ENCODE peak calls at places on chromosomes 4 and X, in four cellular contexts. H is HepG2, O is HCT116, E is K562. B is an unnamed sample.

GRCh38 chr4:16794816-16795445 is 103.5 kb downstream of the LDB2 start:
- DNase-seq in H (peak; percentile 63), O (peak; percentile 34), E (peak; percentile 58), B (no peak)

GRCh38 chr4:131344761-131345160 is 1804.3 kb upstream of the PCDH10 start:
- DNase-seq in H (no peak), O (no peak), E (no peak), B (no peak)

GRCh38 chrX:70033348-70033747 is 16.4 kb downstream of the AWAT2 start:
- DNase-seq in H (peak; percentile 3), O (peak; percentile 12), E (peak; percentile 48), B (no peak)

GRCh38 chrX:134423606-134424005 is 36.4 kb upstream of the HPRT1 start:
- DNase-seq in H (peak; percentile 3), O (no peak), E (peak; percentile 10), B (no peak)

GRCh38 chrX:49211074-49211473 is 11.1 kb upstream of the SYP start:
- DNase-seq in H (no peak), O (no peak), E (no peak), B (no peak)

GRCh38 chr4:68368566-68369473 is 18.9 kb upstream of the YTHDC1 start:
- DNase-seq in H (no peak), O (no peak), E (no peak), B (no peak)

GRCh38 chrX:84339507-84340364 is 151.7 kb upstream of the RPS6KA6 start:
- DNase-seq in H (peak; percentile 0), O (no peak), E (peak; percentile 8), B (no peak)

GRCh38 chr4:54322817-54323417 is 93.8 kb downstream of the PDGFRA start:
- DNase-seq in H (peak; percentile 68), O (peak; percentile 57), E (peak; percentile 71), B (peak; percentile 20)

GRCh38 chr4:82629238-82630000 is 67.6 kb upstream of the TMEM150C start:
- DNase-seq in H (no peak), O (no peak), E (no peak), B (no peak)

GRCh38 chr4:73619351-73619750 is 885 bp downstream of the RASSF6 start:
- DNase-seq in H (no peak), O (no peak), E (no peak), B (no peak)

GRCh38 chrX:69019073-69019890 is 146.0 kb downstream of the PJA1 start:
- DNase-seq in H (no peak), O (no peak), E (no peak), B (no peak)

GRCh38 chrX:22206781-22207180 is 65.9 kb upstream of the CBLL2 start:
- DNase-seq in H (no peak), O (no peak), E (no peak), B (no peak)

GRCh38 chr4:47856713-47857112 is 18.8 kb upstream of the CORIN start:
- DNase-seq in H (no peak), O (no peak), E (no peak), B (no peak)

GRCh38 chrX:125382148-125382628 is 62.5 kb downstream of the TEX13C start:
- DNase-seq in H (no peak), O (no peak), E (no peak), B (no peak)

GRCh38 chr4:184306949-184307348 is 89.3 kb upstream of the ENPP6 start:
- DNase-seq in H (no peak), O (no peak), E (no peak), B (no peak)

GRCh38 chr4:78749972-78750727 is 26.0 kb upstream of the BMP2K start:
- DNase-seq in H (no peak), O (no peak), E (no peak), B (no peak)

GRCh38 chr4:157012781-157013180 is 41.2 kb upstream of the PDGFC start:
- DNase-seq in H (no peak), O (no peak), E (no peak), B (no peak)

GRCh38 chr4:105306158-105306781 is 159.6 kb downstream of the TET2 start:
- DNase-seq in H (no peak), O (no peak), E (no peak), B (no peak)

GRCh38 chr4:48432017-48432416 is 51.1 kb upstream of the SLC10A4 start:
- DNase-seq in H (no peak), O (no peak), E (no peak), B (no peak)

GRCh38 chr4:80989921-80990544 is 40.5 kb upstream of the BMP3 start:
- DNase-seq in H (peak; percentile 40), O (peak; percentile 50), E (peak; percentile 22), B (peak; percentile 20)

GRCh38 chrX:44483965-44484606 is 58.6 kb downstream of the FUNDC1 start:
- DNase-seq in H (no peak), O (no peak), E (peak; percentile 36), B (no peak)

GRCh38 chr4:142547974-142548373 is 298.1 kb downstream of the INPP4B start:
- DNase-seq in H (no peak), O (no peak), E (no peak), B (no peak)

GRCh38 chrX:129771266-129771995 is 8.3 kb upstream of the SASH3 start:
- DNase-seq in H (no peak), O (no peak), E (no peak), B (no peak)

GRCh38 chrX:17376381-17377046 is 1.5 kb downstream of the NHS start:
- DNase-seq in H (no peak), O (no peak), E (no peak), B (no peak)

GRCh38 chrX:118480172-118480571 is 15.4 kb upstream of the DOCK11 start:
- DNase-seq in H (no peak), O (no peak), E (no peak), B (no peak)
- H3K27ac ChIP-seq in H (no peak overlapping the region), O (no peak overlapping the region), E (no peak overlapping the region), B (no peak overlapping the region)

DNA sequence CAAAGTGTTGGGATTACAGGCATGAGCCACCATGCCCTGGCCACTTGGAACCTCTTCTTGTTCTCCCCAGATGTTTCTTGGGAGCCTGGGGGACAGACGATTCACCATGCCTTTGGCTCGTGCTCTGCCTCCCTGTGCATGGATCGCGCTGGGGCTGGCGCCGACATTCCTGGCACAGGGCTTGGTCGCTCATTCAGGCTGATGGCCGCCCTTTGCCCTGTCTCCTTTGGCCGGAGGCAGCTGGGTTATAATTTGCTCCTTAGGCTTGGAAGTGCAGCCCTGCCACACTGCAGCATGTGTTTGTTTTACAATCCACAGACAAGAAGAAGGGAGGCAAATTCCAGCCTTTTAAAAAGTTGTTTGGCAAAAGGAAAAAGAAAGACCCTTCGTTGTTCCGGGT is 115.3 kb downstream of the AASDH start:
- DNase-seq in H (no peak), O (no peak), E (no peak), B (no peak)
- TF ChIP-seq TCF7L2 in H (no peak), O (no peak), E (no peak), B (no peak)

DNA sequence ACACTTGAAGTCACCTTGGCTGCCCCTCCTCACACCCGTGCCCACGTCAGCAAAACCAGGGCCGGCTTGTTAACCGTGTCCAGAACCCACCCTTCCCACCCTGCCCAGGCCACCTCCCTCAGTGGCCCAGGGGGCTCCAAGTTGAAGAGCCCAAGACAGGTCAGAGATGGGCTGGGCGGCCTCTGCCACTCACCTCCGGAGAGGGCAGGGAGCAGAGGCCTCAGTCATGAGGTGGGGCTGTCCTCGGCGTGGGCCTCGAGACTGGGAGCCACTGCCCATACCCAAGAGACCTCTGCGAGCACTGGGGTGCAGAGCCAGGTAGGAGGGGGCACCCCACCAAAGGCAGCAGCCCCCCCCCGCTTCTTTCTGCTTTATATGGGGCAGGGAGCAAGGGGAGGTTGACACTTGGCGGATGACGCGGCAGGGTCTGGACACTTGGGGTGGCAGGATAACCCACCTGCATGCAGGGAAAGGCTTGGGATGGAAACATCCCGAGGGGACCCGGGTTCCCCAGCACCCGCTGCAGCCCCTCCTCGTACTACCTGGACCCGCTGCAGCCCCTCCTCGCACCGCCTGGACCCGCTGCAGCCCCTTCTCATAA is 38.0 kb upstream of the SPON2 start:
- DNase-seq in H (no peak), O (no peak), E (no peak), B (no peak)
- H3K27ac ChIP-seq in H (no peak overlapping the region), O (no peak overlapping the region), E (no peak overlapping the region), B (no peak overlapping the region)

GRCh38 chrX:123184199-123184857 is at the start of gene GRIA3:
- DNase-seq in H (no peak), O (no peak), E (no peak), B (no peak)
- TF ChIP-seq TCF7L2 in H (no peak), O (no peak), E (no peak), B (no peak)

DNA sequence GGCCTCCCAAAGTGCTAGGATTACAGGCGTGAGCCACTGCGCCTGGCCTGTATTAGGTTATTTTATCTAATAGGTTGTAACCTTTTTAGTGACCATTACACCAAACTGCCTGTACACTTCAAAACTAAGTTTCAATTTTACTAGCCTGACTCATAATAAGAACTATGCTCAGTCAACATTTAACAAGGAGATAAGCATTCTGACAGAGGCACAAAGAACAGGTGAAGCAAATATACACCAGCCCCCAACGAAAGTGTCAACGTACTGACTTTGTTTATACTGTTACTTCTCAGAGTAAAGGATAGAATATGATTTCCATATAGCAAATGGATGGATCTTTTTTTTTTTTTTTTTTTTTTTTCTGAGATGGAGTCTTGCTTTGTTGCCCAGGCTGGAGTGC is 62.8 kb downstream of the SHISA3 start:
- DNase-seq in H (peak; percentile 2), O (no peak), E (no peak), B (no peak)
- H3K27ac ChIP-seq in H (no peak overlapping the region), O (no peak overlapping the region), E (no peak overlapping the region), B (no peak overlapping the region)

DNA sequence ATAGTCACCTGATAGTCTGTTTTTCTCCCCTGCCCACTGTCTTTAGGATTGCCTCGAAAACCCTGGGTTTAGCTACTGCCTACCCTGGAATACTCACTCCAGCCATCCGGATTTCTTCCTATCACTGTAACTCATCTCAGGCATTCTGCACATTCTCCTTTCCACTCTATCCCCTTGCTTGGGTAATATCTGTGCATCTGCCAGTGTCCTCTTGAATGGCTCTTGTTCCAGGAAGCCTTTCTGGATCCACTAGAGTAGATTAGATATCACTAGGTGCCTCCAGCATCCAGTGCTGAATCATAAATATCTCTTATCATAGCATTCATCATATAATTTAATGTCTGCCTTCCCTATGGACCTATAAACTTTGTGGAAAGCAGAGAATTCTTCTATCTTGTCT is 17.1 kb upstream of the GALNT7 start:
- DNase-seq in H (no peak), O (no peak), E (no peak), B (no peak)
- TF ChIP-seq TCF7L2 in H (no peak), O (no peak), E (no peak), B (no peak)

DNA sequence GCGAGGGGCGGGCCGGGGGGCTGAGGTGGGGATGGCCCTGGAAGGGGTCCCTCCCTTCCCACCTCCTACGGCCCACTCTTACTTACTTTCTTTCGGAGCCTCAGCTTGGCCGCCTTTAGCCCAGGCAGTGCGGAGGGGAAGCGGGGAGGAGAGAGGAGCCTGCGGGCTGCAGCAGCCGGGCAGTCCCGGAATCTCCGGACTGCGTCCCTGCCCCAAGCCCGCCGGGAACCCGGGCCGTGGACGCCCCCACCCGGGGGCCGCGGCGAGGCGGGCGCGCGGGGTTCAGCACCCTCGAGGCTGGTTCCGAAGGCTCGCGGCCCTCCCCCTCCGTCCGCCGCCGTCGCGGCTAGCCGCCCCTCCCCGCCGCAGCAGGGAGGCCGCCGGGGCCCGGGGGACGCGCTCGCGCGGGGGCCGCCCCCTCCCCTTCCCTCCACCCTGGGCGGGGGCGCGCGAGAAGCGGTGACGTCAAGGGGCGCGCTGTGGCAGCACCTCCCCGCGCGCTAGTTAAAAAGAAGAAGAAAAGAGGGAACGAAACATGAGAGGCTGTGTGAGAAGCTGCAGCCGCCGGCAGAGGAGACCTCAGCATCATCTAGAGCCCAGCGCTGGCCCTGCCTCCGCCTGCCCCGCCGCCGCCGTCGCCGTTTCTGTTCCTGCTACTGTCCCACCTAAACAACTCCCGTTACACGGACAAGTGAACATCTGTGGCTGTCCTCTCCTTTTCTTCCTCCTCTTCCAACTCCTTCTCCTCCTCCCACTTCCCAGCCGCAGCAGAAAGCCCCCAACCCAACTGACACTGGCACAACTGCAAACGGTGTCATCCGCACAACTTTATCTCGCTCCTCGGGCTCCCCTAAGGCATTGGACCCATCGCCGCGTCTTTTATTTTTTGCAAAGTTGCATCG is at the start of gene HHIP:
- DNase-seq in H (peak; percentile 1), O (no peak), E (peak; percentile 43), B (no peak)
- H3K27ac ChIP-seq in H (no peak within 1 kb of the TSS), O (no peak within 1 kb of the TSS), E (no peak within 1 kb of the TSS), B (no peak within 1 kb of the TSS)

B was measured in Panc1.